ENCODE peak calls at places on chromosomes 16 and 17, in seven cellular contexts. C is A549, J is IMR-90, E is HepG2, S is HCT116, X is GM12878, R is K562. I is an unnamed sample.

GRCh38 chr16:84766978-84767773 is 52.6 kb upstream of the CRISPLD2 start:
- DNase-seq in X (no peak), R (no peak), J (no peak), S (no peak), C (no peak), E (no peak), I (peak; percentile 58)

GRCh38 chr17:53736516-53737274 is 86.0 kb upstream of the KIF2B start:
- DNase-seq in E (no peak), J (no peak), X (no peak), R (no peak), C (no peak), S (no peak), I (no peak)

GRCh38 chr16:56193951-56194726 is 2.9 kb downstream of the GNAO1 start:
- DNase-seq in X (no peak), J (peak; percentile 55), S (no peak), R (peak; percentile 81), E (peak; percentile 66), C (peak; percentile 54), I (peak; percentile 68)

GRCh38 chr16:74887084-74887483 is 97.8 kb downstream of the WDR59 start:
- DNase-seq in R (no peak), E (no peak), J (no peak), X (no peak), C (no peak), S (no peak), I (no peak)

GRCh38 chr17:10532026-10532425 is 13.7 kb upstream of the MYH1 start:
- DNase-seq in R (no peak), C (no peak), S (no peak), E (no peak), X (no peak), J (no peak), I (no peak)

GRCh38 chr16:53530046-53530445 is 27.0 kb upstream of the AKTIP start:
- DNase-seq in J (no peak), X (no peak), E (no peak), R (no peak), C (no peak), S (no peak), I (no peak)

GRCh38 chr16:555528-556478 is 4.4 kb upstream of the PRR35 start:
- DNase-seq in C (no peak), E (no peak), R (no peak), X (no peak), S (no peak), J (no peak), I (no peak)

GRCh38 chr17:7043544-7044268 is at the start of gene SLC16A11:
- DNase-seq in J (peak; percentile 21), C (no peak), S (no peak), E (no peak), R (no peak), X (no peak), I (peak; percentile 42)

GRCh38 chr17:53150101-53150698 is 672.5 kb upstream of the KIF2B start:
- DNase-seq in C (no peak), J (no peak), R (no peak), E (peak; percentile 4), S (no peak), X (no peak), I (no peak)

GRCh38 chr17:63930951-63931575 is 1.1 kb downstream of the CD79B start:
- DNase-seq in S (no peak), R (peak; percentile 80), E (no peak), C (no peak), X (no peak), J (no peak), I (no peak)

GRCh38 chr17:78341559-78342437 is 18.1 kb downstream of the SOCS3 start:
- DNase-seq in C (peak; percentile 83), S (no peak), E (no peak), J (peak; percentile 74), X (no peak), R (peak; percentile 99), I (peak; percentile 43)

GRCh38 chr17:58632324-58633314 is 59.2 kb downstream of the TEX14 start:
- DNase-seq in R (no peak), C (no peak), J (no peak), E (peak; percentile 29), X (no peak), S (no peak), I (no peak)

GRCh38 chr16:72369273-72369672 is 197.3 kb upstream of the PMFBP1 start:
- DNase-seq in J (no peak), C (no peak), S (no peak), R (no peak), X (no peak), E (no peak), I (no peak)

GRCh38 chr16:69870761-69871160 is 80.4 kb upstream of the CLEC18A start:
- DNase-seq in E (no peak), S (no peak), C (no peak), J (no peak), X (no peak), R (no peak), I (no peak)

GRCh38 chr16:50490828-50491227 is 57.4 kb upstream of the NKD1 start:
- DNase-seq in X (no peak), C (no peak), S (no peak), E (no peak), R (no peak), J (no peak), I (no peak)

DNA sequence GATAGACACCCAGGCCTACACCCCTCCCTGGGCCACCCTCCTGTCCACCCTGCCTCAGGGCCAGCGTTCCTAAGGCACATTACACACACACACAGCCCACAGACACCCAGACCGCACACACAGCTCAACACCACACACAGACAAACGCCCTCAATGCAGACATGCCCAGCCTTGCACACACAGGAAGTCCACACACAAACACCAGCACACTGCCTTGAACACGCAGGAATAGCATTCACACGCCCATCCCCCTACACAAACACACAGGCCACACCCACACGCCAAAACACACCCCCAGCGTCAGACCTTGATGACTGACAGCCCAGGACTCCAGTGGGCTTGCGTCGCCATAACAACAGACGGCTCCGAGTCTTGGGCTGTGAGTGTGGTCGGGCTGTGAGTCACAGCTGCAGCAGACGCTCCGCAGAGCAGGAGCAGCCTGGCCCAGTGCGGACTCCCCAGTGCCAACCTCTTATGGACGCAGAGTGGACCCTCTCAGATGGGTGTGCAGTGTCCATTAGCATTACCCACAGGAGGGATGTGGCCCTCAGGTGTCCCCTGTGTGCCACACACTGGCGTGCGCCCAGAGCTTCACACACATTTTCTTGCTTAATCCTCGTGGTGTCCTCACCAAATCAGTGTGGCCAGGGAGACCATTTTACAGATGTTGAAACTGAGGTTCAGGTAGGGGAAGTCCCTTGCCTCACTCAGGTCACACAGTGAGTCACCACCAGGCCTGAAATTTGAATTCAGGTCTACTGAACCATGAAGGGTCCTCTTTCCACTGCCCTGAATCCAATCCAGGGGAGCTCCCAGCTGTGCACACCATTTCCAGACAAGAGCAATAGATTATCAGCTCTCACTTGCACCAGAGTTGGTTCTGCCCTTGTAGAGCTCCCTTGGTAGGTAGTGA is 17.8 kb upstream of the RAI1 start:
- DNase-seq in J (peak; percentile 97), R (peak; percentile 84), S (peak; percentile 84), E (peak; percentile 82), C (peak; percentile 80), X (peak; percentile 70), I (peak; percentile 87)
- TF ChIP-seq POLR2A in J (no peak), R (no peak), S (no peak), E (no peak), C (no peak), X (peak; percentile 67), I (no peak)

DNA sequence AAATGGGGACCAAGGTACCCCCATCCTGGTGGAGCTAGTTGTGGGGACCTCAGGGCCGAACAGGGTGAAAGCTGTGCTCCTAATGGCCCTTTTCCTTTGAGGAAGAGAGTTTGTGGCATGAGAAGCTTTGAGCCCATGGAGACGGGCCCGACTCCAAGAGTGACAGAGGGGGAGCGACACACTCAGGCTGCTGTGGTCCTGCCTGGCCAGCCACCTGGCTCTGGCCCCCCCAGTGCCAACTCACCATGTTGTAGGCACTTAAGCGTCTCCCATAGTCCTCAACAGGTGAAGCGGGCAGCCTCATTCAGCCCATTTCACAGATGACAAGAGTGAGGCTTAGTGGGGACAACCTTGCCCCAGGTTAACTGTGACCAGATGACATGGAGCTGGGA is 1.6 kb downstream of the IL21R start:
- DNase-seq in E (no peak), C (no peak), S (no peak), R (no peak), X (no peak), J (no peak), I (no peak)
- H3K4me2 ChIP-seq in E (no peak overlapping the region), C (no peak overlapping the region), S (no peak overlapping the region), R (no peak overlapping the region), X (peak overlapping the region; percentile 95), J (no peak overlapping the region), I (no peak overlapping the region)

GRCh38 chr16:67935096-67935401 is 1.6 kb downstream of the PSMB10 start:
- DNase-seq in X (no peak), S (no peak), R (no peak), E (no peak), C (no peak), J (no peak), I (no peak)

GRCh38 chr16:67936876-67937605 is 391 bp upstream of the PSMB10 start:
- DNase-seq in C (peak; percentile 56), E (no peak), S (no peak), J (no peak), X (peak; percentile 65), R (no peak), I (peak; percentile 64)

GRCh38 chr16:67936124-67936875 is at the start of gene PSMB10:
- DNase-seq in E (peak; percentile 51), C (peak; percentile 54), X (no peak), S (no peak), R (peak; percentile 71), J (peak; percentile 72), I (peak; percentile 47)

GRCh38 chr16:67934306-67935095 is 2.1 kb downstream of the PSMB10 start:
- DNase-seq in J (no peak), S (no peak), X (no peak), E (no peak), R (peak; percentile 44), C (no peak), I (no peak)

DNA sequence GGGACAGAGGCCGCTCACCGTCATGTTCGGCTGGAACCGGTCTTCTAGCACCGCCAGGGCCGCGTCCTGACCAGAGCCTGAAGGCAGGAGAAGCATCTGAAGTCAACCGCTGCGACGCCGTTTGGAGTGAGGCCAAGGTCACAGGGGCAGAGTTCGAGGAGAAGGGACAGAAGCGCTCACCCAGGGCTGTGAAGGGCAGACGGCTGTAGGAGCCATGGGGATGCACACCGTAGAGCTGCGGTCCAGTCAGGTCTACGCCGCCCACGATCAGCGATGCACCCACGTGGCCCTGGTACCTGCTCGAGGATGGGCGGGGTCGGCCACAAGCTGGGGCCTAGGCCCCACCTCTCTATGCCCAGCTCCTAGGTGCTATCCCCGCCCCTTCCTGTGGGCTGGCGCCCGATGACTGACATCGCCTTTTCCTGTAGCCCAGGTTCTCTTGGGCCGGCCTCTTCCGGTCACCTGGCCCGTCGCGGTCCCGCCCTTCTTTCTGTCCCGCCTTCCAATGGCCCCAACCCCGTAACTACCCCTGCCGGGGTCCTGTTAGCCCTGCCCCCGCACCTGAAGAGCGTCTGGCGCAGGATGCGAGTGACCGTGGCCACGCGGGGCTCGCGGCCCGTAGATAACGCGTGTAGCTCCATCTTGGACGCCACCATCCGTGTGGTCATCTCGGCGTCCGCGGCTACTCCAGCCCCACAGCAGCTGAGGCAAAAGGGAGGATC is 1.1 kb downstream of the PSMB10 start:
- DNase-seq in R (peak; percentile 98), S (peak; percentile 93), X (peak; percentile 84), E (peak; percentile 98), C (peak; percentile 100), J (peak; percentile 87), I (peak; percentile 91)
- TF ChIP-seq POLR2A in R (peak; percentile 92), S (peak; percentile 67), X (peak; percentile 91), E (no peak), C (peak; percentile 80), J (peak; percentile 70), I (peak; percentile 71)

GRCh38 chr17:80624864-80625263 is 80.2 kb downstream of the RPTOR start:
- DNase-seq in S (no peak), X (no peak), R (no peak), J (no peak), C (no peak), E (no peak), I (no peak)
- H3K4me2 ChIP-seq in S (peak overlapping the region; percentile 49), X (no peak overlapping the region), R (no peak overlapping the region), J (no peak overlapping the region), C (no peak overlapping the region), E (no peak overlapping the region), I (no peak overlapping the region)

I was measured in endothelial cell of umbilical vein.